ENCODE peak calls at places on chromosomes 4 and X, in eight cellular contexts. V is MM.1S, W is pancreas, H is OCI-LY7, G is H1, Y is WTC11, N is RWPE2, S is stomach. X is an unnamed sample.

GRCh38 chrX:134622813-134623185 is 35.5 kb downstream of the PLAC1 start:
- DNase-seq in V (no peak), W (no peak), H (no peak), G (no peak), Y (no peak), N (no peak), S (no peak), X (no peak)

GRCh38 chrX:5842601-5843000 is 386.1 kb downstream of the NLGN4X start:
- DNase-seq in V (no peak), W (no peak), H (no peak), G (no peak), Y (no peak), N (no peak), S (no peak), X (no peak)

GRCh38 chrX:39890807-39891206 is 207.0 kb downstream of the BCOR start:
- DNase-seq in V (no peak), W (no peak), H (no peak), G (no peak), Y (no peak), N (no peak), S (no peak), X (no peak)

GRCh38 chr4:109134921-109135320 is 167.5 kb downstream of the COL25A1 start:
- DNase-seq in V (no peak), W (no peak), H (no peak), G (no peak), Y (no peak), N (no peak), S (no peak), X (no peak)

GRCh38 chr4:141768954-141769353 is 132.6 kb downstream of the IL15 start:
- DNase-seq in V (no peak), W (no peak), H (no peak), G (no peak), Y (no peak), N (no peak), S (no peak), X (no peak)

GRCh38 chrX:107725761-107726555 is 49.6 kb downstream of the TSC22D3 start:
- DNase-seq in V (no peak), W (no peak), H (no peak), G (no peak), Y (no peak), N (no peak), S (no peak), X (peak; percentile 56)

GRCh38 chr4:140233811-140234696 is 80.1 kb upstream of the MAML3 start:
- DNase-seq in V (no peak), W (no peak), H (no peak), G (no peak), Y (no peak), N (no peak), S (no peak), X (no peak)

GRCh38 chr4:1249148-1249730 is 309 bp upstream of the CTBP1 start:
- DNase-seq in V (peak; percentile 91), W (peak; percentile 93), H (peak; percentile 93), G (peak; percentile 78), Y (peak; percentile 68), N (peak; percentile 76), S (peak; percentile 90), X (peak; percentile 90)

GRCh38 chr4:182881928-182882327 is 35.3 kb downstream of the DCTD start:
- DNase-seq in V (no peak), W (no peak), H (no peak), G (no peak), Y (no peak), N (no peak), S (peak; percentile 85), X (no peak)

GRCh38 chr4:28787947-28788346 is 1927.3 kb downstream of the STIM2 start:
- DNase-seq in V (peak; percentile 58), W (no peak), H (no peak), G (no peak), Y (no peak), N (no peak), S (no peak), X (no peak)

GRCh38 chr4:28792917-28793597 is 1927.1 kb upstream of the PCDH7 start:
- DNase-seq in V (no peak), W (no peak), H (no peak), G (no peak), Y (no peak), N (no peak), S (no peak), X (no peak)

GRCh38 chr4:28784188-28784587 is 1923.5 kb downstream of the STIM2 start:
- DNase-seq in V (no peak), W (no peak), H (no peak), G (no peak), Y (no peak), N (no peak), S (no peak), X (no peak)

DNA sequence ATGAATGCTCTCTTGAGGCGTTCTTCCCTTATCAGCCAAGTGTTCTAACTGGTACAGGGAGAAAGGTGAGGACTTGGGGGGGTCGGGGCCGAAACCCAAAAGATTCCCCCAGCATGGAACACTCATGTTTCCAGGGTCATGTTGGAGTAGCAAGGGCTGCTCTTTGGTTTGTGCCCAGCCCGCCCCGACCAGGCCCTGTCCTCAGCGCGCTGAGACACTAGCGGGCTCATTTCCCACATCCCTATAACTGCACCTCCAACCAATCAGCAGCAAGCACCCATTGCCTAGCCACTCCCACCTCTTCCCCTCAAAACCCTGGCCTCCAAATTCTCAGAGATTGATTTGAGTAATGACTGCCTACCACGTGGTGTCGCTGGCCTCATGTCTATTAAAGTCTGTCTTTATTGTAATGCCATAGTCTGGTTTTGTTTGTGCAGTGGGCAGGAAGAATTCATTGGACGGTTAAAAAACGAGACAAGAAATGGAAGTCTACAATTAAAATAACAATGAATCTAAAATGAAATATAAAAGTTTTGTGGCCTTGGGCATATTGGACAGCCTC is 1928.4 kb downstream of the STIM2 start:
- DNase-seq in V (peak; percentile 14), W (no peak), H (no peak), G (no peak), Y (no peak), N (no peak), S (no peak), X (peak; percentile 28)
- TF ChIP-seq CTCF in V (no peak), W (no peak), H (peak; percentile 19), G (no peak), Y (no peak), N (peak; percentile 14), S (no peak), X (no peak)

DNA sequence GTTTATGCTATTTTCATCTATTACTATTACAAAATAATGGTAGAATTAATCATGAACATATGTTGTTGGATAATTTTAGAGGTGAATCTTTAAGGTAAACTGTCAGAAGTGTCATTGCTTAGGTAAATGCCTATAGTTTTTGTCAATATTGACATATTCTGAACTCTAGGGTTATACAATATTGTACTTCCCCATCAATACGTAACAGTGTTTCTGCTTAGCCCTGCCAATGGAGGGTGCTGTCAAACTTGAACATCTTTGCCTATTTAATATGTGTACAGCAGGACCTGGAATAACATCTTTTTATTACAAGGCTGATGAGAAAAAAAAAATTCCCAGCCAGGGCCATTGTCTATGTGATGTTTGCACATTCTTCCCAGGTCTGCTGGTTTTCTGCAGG is 40.8 kb downstream of the ARHGAP24 start:
- DNase-seq in V (no peak), W (no peak), H (no peak), G (no peak), Y (no peak), N (no peak), S (no peak), X (no peak)
- TF ChIP-seq CTCF in V (no peak), W (no peak), H (peak; percentile 32), G (no peak), Y (no peak), N (no peak), S (no peak), X (no peak)

GRCh38 chr4:53507671-53508286 is 83.5 kb downstream of the LNX1 start:
- DNase-seq in V (no peak), W (no peak), H (no peak), G (no peak), Y (no peak), N (no peak), S (peak; percentile 67), X (peak; percentile 76)

GRCh38 chr4:53508446-53508845 is 82.8 kb downstream of the LNX1 start:
- DNase-seq in V (no peak), W (no peak), H (no peak), G (no peak), Y (no peak), N (no peak), S (no peak), X (no peak)

GRCh38 chr4:53507058-53507457 is 84.2 kb downstream of the LNX1 start:
- DNase-seq in V (no peak), W (no peak), H (no peak), G (no peak), Y (no peak), N (no peak), S (no peak), X (no peak)

GRCh38 chr4:53510316-53510715 is 81.0 kb downstream of the LNX1 start:
- DNase-seq in V (no peak), W (no peak), H (no peak), G (no peak), Y (no peak), N (no peak), S (no peak), X (no peak)

DNA sequence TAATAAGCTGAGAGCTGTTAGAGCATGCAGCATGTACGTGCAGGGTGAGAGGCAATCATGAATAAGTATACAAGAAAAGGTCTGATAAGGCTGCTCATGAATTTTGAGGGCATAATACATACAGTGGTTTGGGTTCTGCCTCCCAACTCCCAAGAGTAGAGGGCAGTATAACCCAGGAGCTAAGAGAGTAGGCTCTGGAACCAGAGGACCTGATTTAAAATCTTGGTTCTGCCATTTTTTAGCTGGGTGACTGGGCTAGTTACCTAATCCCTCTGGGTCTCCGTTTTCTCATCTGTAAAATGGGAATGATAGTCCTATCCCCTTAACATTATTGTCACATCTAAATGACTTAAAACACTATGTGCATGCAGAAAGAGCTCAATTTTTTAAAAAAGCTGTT is 85.3 kb downstream of the LNX1 start:
- DNase-seq in V (no peak), W (no peak), H (no peak), G (no peak), Y (no peak), N (no peak), S (no peak), X (no peak)
- TF ChIP-seq CTCF in V (no peak), W (no peak), H (peak; percentile 25), G (peak; percentile 35), Y (no peak), N (peak; percentile 23), S (no peak), X (no peak)

GRCh38 chrX:80282535-80282934 is 137.7 kb upstream of the TENT5D start:
- DNase-seq in V (no peak), W (no peak), H (no peak), G (no peak), Y (no peak), N (no peak), S (no peak), X (no peak)

GRCh38 chrX:80290834-80291233 is 129.4 kb upstream of the TENT5D start:
- DNase-seq in V (no peak), W (no peak), H (no peak), G (no peak), Y (no peak), N (no peak), S (no peak), X (no peak)

DNA sequence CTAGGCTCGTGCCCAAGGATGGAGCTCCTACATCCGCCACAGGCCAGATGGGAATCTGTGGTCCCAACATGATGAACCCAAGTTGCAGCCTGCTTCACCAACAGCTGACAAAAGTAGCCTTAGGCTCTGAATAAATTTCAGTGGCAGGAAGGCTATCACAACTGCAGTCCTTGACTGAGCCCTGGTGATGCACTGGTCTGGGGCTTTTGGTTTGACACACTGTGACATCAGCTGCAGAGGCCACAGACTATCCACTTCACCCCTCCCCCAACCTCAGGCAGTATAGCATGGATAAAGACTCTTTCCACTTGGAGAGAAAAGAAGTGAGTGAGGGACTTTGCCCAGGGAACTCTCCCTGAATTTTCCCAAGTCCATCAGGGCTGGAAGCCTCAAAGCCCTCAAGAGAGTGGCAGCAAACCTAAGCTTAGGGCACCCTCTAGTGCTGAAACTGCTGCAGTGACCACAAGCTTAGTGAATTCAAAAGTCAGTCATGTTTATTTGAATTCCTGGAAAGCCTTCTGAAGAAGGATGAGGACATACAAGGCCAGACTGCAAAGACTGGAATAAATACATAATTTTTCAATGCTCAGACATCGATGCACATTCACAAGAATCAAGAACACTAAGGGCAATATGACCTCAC is 135.0 kb upstream of the TENT5D start:
- DNase-seq in V (peak; percentile 43), W (no peak), H (peak; percentile 3), G (peak; percentile 44), Y (peak; percentile 39), N (no peak), S (no peak), X (no peak)
- TF ChIP-seq CTCF in V (peak; percentile 73), W (peak; percentile 17), H (peak; percentile 66), G (peak; percentile 62), Y (no peak), N (peak; percentile 46), S (no peak), X (peak; percentile 13)

X was measured in left lung.